ENCODE peak calls at places on chromosomes 16 and 17, in five cellular contexts. One of them, this sample, is unnamed.

GRCh38 chr16:4032768-4033167 is 83.5 kb downstream of the ADCY9 start:
- DNase-seq in stomach: peak; percentile 72
- DNase-seq in RWPE2: no peak
- DNase-seq in HCT116: no peak
- DNase-seq in H9: no peak
- DNase-seq in this sample: no peak

GRCh38 chr17:4175921-4176802 is 33.2 kb downstream of the CYB5D2 start:
- DNase-seq in stomach: no peak
- DNase-seq in RWPE2: no peak
- DNase-seq in HCT116: no peak
- DNase-seq in H9: no peak
- DNase-seq in this sample: peak; percentile 38

GRCh38 chr16:23948949-23949392 is 113.2 kb downstream of the PRKCB start:
- DNase-seq in stomach: peak; percentile 27
- DNase-seq in RWPE2: no peak
- DNase-seq in HCT116: no peak
- DNase-seq in H9: no peak
- DNase-seq in this sample: peak; percentile 62

GRCh38 chr17:79231766-79232287 is 157.2 kb downstream of the ENGASE start:
- DNase-seq in stomach: no peak
- DNase-seq in RWPE2: no peak
- DNase-seq in HCT116: no peak
- DNase-seq in H9: no peak
- DNase-seq in this sample: no peak

GRCh38 chr17:7393613-7394451 is 493 bp downstream of the PLSCR3 start:
- DNase-seq in stomach: peak; percentile 33
- DNase-seq in RWPE2: peak; percentile 72
- DNase-seq in HCT116: no peak
- DNase-seq in H9: peak; percentile 81
- DNase-seq in this sample: peak; percentile 44

GRCh38 chr17:37702605-37703004 is 42.3 kb downstream of the HNF1B start:
- DNase-seq in stomach: no peak
- DNase-seq in RWPE2: no peak
- DNase-seq in HCT116: peak; percentile 33
- DNase-seq in H9: no peak
- DNase-seq in this sample: no peak

GRCh38 chr16:75097941-75098897 is 18.4 kb downstream of the LDHD start:
- DNase-seq in stomach: peak; percentile 47
- DNase-seq in RWPE2: no peak
- DNase-seq in HCT116: no peak
- DNase-seq in H9: no peak
- DNase-seq in this sample: peak; percentile 42

GRCh38 chr17:78986048-78986648 is 6.4 kb upstream of the LGALS3BP start:
- DNase-seq in stomach: peak; percentile 68
- DNase-seq in RWPE2: no peak
- DNase-seq in HCT116: no peak
- DNase-seq in H9: no peak
- DNase-seq in this sample: no peak

GRCh38 chr16:72884037-72884436 is 163.9 kb downstream of the ZFHX3 start:
- DNase-seq in stomach: no peak
- DNase-seq in RWPE2: no peak
- DNase-seq in HCT116: no peak
- DNase-seq in H9: no peak
- DNase-seq in this sample: no peak

GRCh38 chr16:63613701-63614100 is 1508.2 kb downstream of the CDH11 start:
- DNase-seq in stomach: no peak
- DNase-seq in RWPE2: no peak
- DNase-seq in HCT116: no peak
- DNase-seq in H9: no peak
- DNase-seq in this sample: no peak

GRCh38 chr16:57184890-57185445 is 871 bp downstream of the PSME3IP1 start:
- DNase-seq in stomach: no peak
- DNase-seq in RWPE2: no peak
- DNase-seq in HCT116: no peak
- DNase-seq in H9: no peak
- DNase-seq in this sample: no peak

GRCh38 chr17:72976971-72977767 is 115.3 kb downstream of the SLC39A11 start:
- DNase-seq in stomach: peak; percentile 67
- DNase-seq in RWPE2: no peak
- DNase-seq in HCT116: peak; percentile 82
- DNase-seq in H9: no peak
- DNase-seq in this sample: no peak

GRCh38 chr17:65041518-65041917 is 15.0 kb downstream of the GNA13 start:
- DNase-seq in stomach: no peak
- DNase-seq in RWPE2: no peak
- DNase-seq in HCT116: no peak
- DNase-seq in H9: no peak
- DNase-seq in this sample: no peak

GRCh38 chr17:63405741-63406261 is 40.3 kb downstream of the CYB561 start:
- DNase-seq in stomach: no peak
- DNase-seq in RWPE2: no peak
- DNase-seq in HCT116: peak; percentile 62
- DNase-seq in H9: no peak
- DNase-seq in this sample: no peak

GRCh38 chr17:68820476-68820824 is 134.7 kb downstream of the ABCA8 start:
- DNase-seq in stomach: no peak
- DNase-seq in RWPE2: no peak
- DNase-seq in HCT116: no peak
- DNase-seq in H9: no peak
- DNase-seq in this sample: no peak

GRCh38 chr17:14699569-14700190 is 398.8 kb downstream of the HS3ST3B1 start:
- DNase-seq in stomach: no peak
- DNase-seq in RWPE2: no peak
- DNase-seq in HCT116: no peak
- DNase-seq in H9: no peak
- DNase-seq in this sample: no peak

GRCh38 chr17:52606590-52606989 is 448.1 kb upstream of the CA10 start:
- DNase-seq in stomach: no peak
- DNase-seq in RWPE2: no peak
- DNase-seq in HCT116: no peak
- DNase-seq in H9: no peak
- DNase-seq in this sample: no peak

GRCh38 chr17:55677449-55677848 is 45.2 kb downstream of the TMEM100 start:
- DNase-seq in stomach: no peak
- DNase-seq in RWPE2: no peak
- DNase-seq in HCT116: no peak
- DNase-seq in H9: no peak
- DNase-seq in this sample: no peak

GRCh38 chr17:55420776-55421178 is 858 bp downstream of the MMD start:
- DNase-seq in stomach: peak; percentile 41
- DNase-seq in RWPE2: peak; percentile 69
- DNase-seq in HCT116: no peak
- DNase-seq in H9: no peak
- DNase-seq in this sample: peak; percentile 26

GRCh38 chr16:30895592-30896202 is 717 bp upstream of the CTF1 start:
- DNase-seq in stomach: no peak
- DNase-seq in RWPE2: no peak
- DNase-seq in HCT116: peak; percentile 34
- DNase-seq in H9: no peak
- DNase-seq in this sample: no peak

GRCh38 chr17:67525239-67526135 is 148.4 kb downstream of the PITPNC1 start:
- DNase-seq in stomach: peak; percentile 35
- DNase-seq in RWPE2: no peak
- DNase-seq in HCT116: no peak
- DNase-seq in H9: peak; percentile 19
- DNase-seq in this sample: no peak

GRCh38 chr16:57753448-57754353 is 18.1 kb downstream of the KATNB1 start:
- DNase-seq in stomach: no peak
- DNase-seq in RWPE2: peak; percentile 47
- DNase-seq in HCT116: no peak
- DNase-seq in H9: peak; percentile 17
- DNase-seq in this sample: no peak

GRCh38 chr16:55501549-55502322 is 7.1 kb upstream of the LPCAT2 start:
- DNase-seq in stomach: no peak
- DNase-seq in RWPE2: no peak
- DNase-seq in HCT116: no peak
- DNase-seq in H9: peak; percentile 48
- DNase-seq in this sample: no peak

GRCh38 chr16:4245400-4245799 is 3.5 kb upstream of the SRL start:
- DNase-seq in stomach: no peak
- DNase-seq in RWPE2: no peak
- DNase-seq in HCT116: no peak
- DNase-seq in H9: no peak
- DNase-seq in this sample: no peak

GRCh38 chr17:64234961-64235360 is 28.1 kb downstream of the TEX2 start:
- DNase-seq in stomach: no peak
- DNase-seq in RWPE2: no peak
- DNase-seq in HCT116: no peak
- DNase-seq in H9: no peak
- DNase-seq in this sample: no peak

GRCh38 chr17:51120357-51120738 is 320 bp downstream of the SPAG9 start:
- DNase-seq in stomach: peak; percentile 59
- DNase-seq in RWPE2: peak; percentile 73
- DNase-seq in HCT116: no peak
- DNase-seq in H9: no peak
- DNase-seq in this sample: peak; percentile 43

GRCh38 chr16:71449020-71449419 is 7.2 kb upstream of the TLE7 start:
- DNase-seq in stomach: no peak
- DNase-seq in RWPE2: no peak
- DNase-seq in HCT116: no peak
- DNase-seq in H9: no peak
- DNase-seq in this sample: no peak
- H3K9me3 ChIP-seq in stomach: peaks cover 59% of the 10 kb centered on the region
- H3K9me3 ChIP-seq in RWPE2: peaks cover 43% of the 10 kb centered on the region
- H3K9me3 ChIP-seq in HCT116: peaks cover 22% of the 10 kb centered on the region
- H3K9me3 ChIP-seq in H9: peaks cover 52% of the 10 kb centered on the region
- H3K9me3 ChIP-seq in this sample: peaks cover 73% of the 10 kb centered on the region

GRCh38 chr17:81371910-81372760 is 23.1 kb upstream of the BAHCC1 start:
- DNase-seq in stomach: no peak
- DNase-seq in RWPE2: peak; percentile 78
- DNase-seq in HCT116: peak; percentile 35
- DNase-seq in H9: peak; percentile 79
- DNase-seq in this sample: no peak
- H3K27ac ChIP-seq in stomach: peak overlapping the region; percentile 46
- H3K27ac ChIP-seq in RWPE2: no peak overlapping the region
- H3K27ac ChIP-seq in HCT116: no peak overlapping the region
- H3K27ac ChIP-seq in H9: no peak overlapping the region
- H3K27ac ChIP-seq in this sample: no peak overlapping the region

DNA sequence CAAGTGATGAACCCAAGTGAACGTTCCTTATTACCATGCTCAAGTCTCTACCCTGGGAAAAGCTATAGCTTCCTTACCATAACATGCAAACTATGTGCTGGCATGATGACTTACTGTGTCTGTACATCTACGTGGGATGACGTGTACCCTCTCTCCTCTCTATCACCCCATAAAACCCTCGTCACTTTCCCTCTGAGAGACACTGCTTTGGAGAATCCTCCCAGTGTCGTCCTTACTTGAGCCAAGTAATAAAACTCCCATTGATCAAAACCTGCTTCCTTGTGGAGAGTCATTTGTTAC is 452.1 kb downstream of the XYLT1 start:
- DNase-seq in stomach: no peak
- DNase-seq in RWPE2: no peak
- DNase-seq in HCT116: no peak
- DNase-seq in H9: no peak
- DNase-seq in this sample: no peak
- TF ChIP-seq CTCF in stomach: no peak
- TF ChIP-seq CTCF in RWPE2: no peak
- TF ChIP-seq CTCF in HCT116: no peak
- TF ChIP-seq CTCF in H9: no peak
- TF ChIP-seq CTCF in this sample: no peak

GRCh38 chr17:31480904-31481782 is 89.7 kb downstream of the RAB11FIP4 start:
- DNase-seq in stomach: no peak
- DNase-seq in RWPE2: no peak
- DNase-seq in HCT116: no peak
- DNase-seq in H9: no peak
- DNase-seq in this sample: no peak
- H3K9me3 ChIP-seq in stomach: no peaks in the 10 kb centered on the region
- H3K9me3 ChIP-seq in RWPE2: no peaks in the 10 kb centered on the region
- H3K9me3 ChIP-seq in HCT116: no peaks in the 10 kb centered on the region
- H3K9me3 ChIP-seq in H9: no peaks in the 10 kb centered on the region
- H3K9me3 ChIP-seq in this sample: no peaks in the 10 kb centered on the region

GRCh38 chr17:57607553-57608120 is 137.5 kb downstream of the CCDC182 start:
- DNase-seq in stomach: no peak
- DNase-seq in RWPE2: no peak
- DNase-seq in HCT116: no peak
- DNase-seq in H9: no peak
- DNase-seq in this sample: no peak
- H3K27ac ChIP-seq in stomach: no peak overlapping the region
- H3K27ac ChIP-seq in RWPE2: no peak overlapping the region
- H3K27ac ChIP-seq in HCT116: no peak overlapping the region
- H3K27ac ChIP-seq in H9: no peak overlapping the region
- H3K27ac ChIP-seq in this sample: no peak overlapping the region

GRCh38 chr17:75393523-75394331 is 11.8 kb downstream of the GRB2 start:
- DNase-seq in stomach: peak; percentile 98
- DNase-seq in RWPE2: peak; percentile 99
- DNase-seq in HCT116: peak; percentile 95
- DNase-seq in H9: peak; percentile 100
- DNase-seq in this sample: peak; percentile 37
- TF ChIP-seq CTCF in stomach: no peak
- TF ChIP-seq CTCF in RWPE2: no peak
- TF ChIP-seq CTCF in HCT116: no peak
- TF ChIP-seq CTCF in H9: no peak
- TF ChIP-seq CTCF in this sample: no peak

GRCh38 chr16:13102401-13102800 is 201.0 kb downstream of the SHISA9 start:
- DNase-seq in stomach: no peak
- DNase-seq in RWPE2: no peak
- DNase-seq in HCT116: no peak
- DNase-seq in H9: no peak
- DNase-seq in this sample: no peak
- H3K9me3 ChIP-seq in stomach: no peaks in the 10 kb centered on the region
- H3K9me3 ChIP-seq in RWPE2: peaks cover 3% of the 10 kb centered on the region
- H3K9me3 ChIP-seq in HCT116: no peaks in the 10 kb centered on the region
- H3K9me3 ChIP-seq in H9: no peaks in the 10 kb centered on the region
- H3K9me3 ChIP-seq in this sample: no peaks in the 10 kb centered on the region

This sample was measured in CD4-positive, alpha-beta T cell.